ENCODE peak calls at places on chromosome 12, in seven cellular contexts. F is OCI-LY7; N is CD8-positive, alpha-beta T cell; Y is stomach; H is CD8-positive, alpha-beta memory T cell; R is fibroblast of mammary gland; E is AG09309. G is an unnamed sample.

GRCh38 chr12:3624273-3624672 is 128.6 kb downstream of the CRACR2A start:
- DNase-seq in F (no peak), N (no peak), Y (no peak), H (no peak), R (no peak), E (no peak), G (peak; percentile 14)

GRCh38 chr12:93778306-93778705 is 101.1 kb downstream of the CRADD start:
- DNase-seq in F (no peak), N (no peak), Y (no peak), H (no peak), R (peak; percentile 88), E (peak; percentile 93), G (peak; percentile 66)

GRCh38 chr12:132596016-132596415 is 14.4 kb downstream of the LRCOL1 start:
- DNase-seq in F (no peak), N (no peak), Y (no peak), H (no peak), R (peak; percentile 25), E (no peak), G (no peak)

GRCh38 chr12:120598674-120599463 is 17.7 kb upstream of the POP5 start:
- DNase-seq in F (no peak), N (no peak), Y (peak; percentile 28), H (no peak), R (peak; percentile 49), E (no peak), G (no peak)

GRCh38 chr12:58602179-58602578 is 318.1 kb downstream of the LRIG3 start:
- DNase-seq in F (no peak), N (no peak), Y (no peak), H (no peak), R (no peak), E (no peak), G (no peak)

GRCh38 chr12:57687862-57688261 is 6.1 kb upstream of the OS9 start:
- DNase-seq in F (no peak), N (no peak), Y (no peak), H (no peak), R (no peak), E (no peak), G (no peak)

GRCh38 chr12:111607239-111607638 is 8.1 kb upstream of the ATXN2 start:
- DNase-seq in F (no peak), N (no peak), Y (no peak), H (no peak), R (no peak), E (no peak), G (no peak)

GRCh38 chr12:48388938-48389337 is 38.2 kb upstream of the ZNF641 start:
- DNase-seq in F (no peak), N (no peak), Y (no peak), H (no peak), R (peak; percentile 56), E (no peak), G (no peak)

GRCh38 chr12:50467441-50467840 is 37.3 kb upstream of the DIP2B start:
- DNase-seq in F (no peak), N (no peak), Y (no peak), H (no peak), R (no peak), E (no peak), G (no peak)

GRCh38 chr12:11344504-11344903 is 34.3 kb upstream of the PRB4 start:
- DNase-seq in F (no peak), N (no peak), Y (no peak), H (no peak), R (no peak), E (no peak), G (no peak)

GRCh38 chr12:34107781-34108404 is 85.6 kb downstream of the ALG10 start:
- DNase-seq in F (no peak), N (no peak), Y (no peak), H (no peak), R (no peak), E (no peak), G (peak; percentile 83)

GRCh38 chr12:27220057-27220987 is 23.8 kb upstream of the STK38L start:
- DNase-seq in F (peak; percentile 27), N (no peak), Y (no peak), H (no peak), R (peak; percentile 36), E (no peak), G (no peak)

GRCh38 chr12:96442906-96443305 is 42.7 kb upstream of the CDK17 start:
- DNase-seq in F (no peak), N (no peak), Y (no peak), H (no peak), R (no peak), E (no peak), G (no peak)

GRCh38 chr12:101172316-101172715 is 37.7 kb downstream of the SLC5A8 start:
- DNase-seq in F (peak; percentile 3), N (no peak), Y (no peak), H (no peak), R (peak; percentile 43), E (peak; percentile 4), G (no peak)

GRCh38 chr12:19894049-19894448 is 454.8 kb downstream of the AEBP2 start:
- DNase-seq in F (no peak), N (no peak), Y (no peak), H (no peak), R (peak; percentile 78), E (peak; percentile 61), G (no peak)

GRCh38 chr12:127987199-127987901 is 279.6 kb upstream of the TMEM132C start:
- DNase-seq in F (no peak), N (no peak), Y (no peak), H (no peak), R (no peak), E (peak; percentile 59), G (no peak)

GRCh38 chr12:34605510-34605887 is 583.2 kb downstream of the ALG10 start:
- DNase-seq in F (no peak), N (no peak), Y (no peak), H (no peak), R (no peak), E (no peak), G (no peak)

GRCh38 chr12:27652174-27652763 is 44.0 kb upstream of the REP15 start:
- DNase-seq in F (peak; percentile 69), N (no peak), Y (peak; percentile 44), H (peak; percentile 13), R (peak; percentile 90), E (peak; percentile 54), G (no peak)

GRCh38 chr12:130879781-130880389 is 8.0 kb downstream of the RAN start:
- DNase-seq in F (peak; percentile 44), N (no peak), Y (no peak), H (no peak), R (no peak), E (no peak), G (no peak)
- H3K4me3 ChIP-seq in F (peak overlapping the region; percentile 61), N (peak overlapping the region; percentile 23), Y (peak overlapping the region; percentile 18), H (peak overlapping the region; percentile 31), R (no peak overlapping the region), E (no peak overlapping the region), G (no peak overlapping the region)

DNA sequence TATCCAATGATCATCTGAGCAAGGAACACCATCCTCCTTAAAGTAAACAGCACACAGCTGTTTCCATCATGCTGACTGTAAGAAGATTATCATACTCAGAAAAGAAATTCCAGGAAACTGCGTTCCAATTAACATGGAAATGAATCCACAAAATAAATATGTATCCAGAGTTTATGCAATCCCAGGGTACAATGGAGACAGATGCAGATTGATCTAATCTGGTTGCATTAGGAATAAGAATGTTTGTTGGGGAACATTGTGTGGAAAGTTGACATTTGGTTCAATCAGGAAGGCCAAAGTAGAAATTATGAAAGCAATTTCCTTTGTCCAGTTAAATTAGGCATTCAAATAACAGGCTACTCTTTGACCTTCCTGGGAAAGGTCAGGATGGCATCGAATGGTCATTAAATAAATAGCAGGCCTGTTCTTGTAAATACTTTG is 236.9 kb upstream of the AMIGO2 start:
- DNase-seq in F (no peak), N (no peak), Y (no peak), H (no peak), R (no peak), E (no peak), G (no peak)
- H3K4me3 ChIP-seq in F (no peak overlapping the region), N (no peak overlapping the region), Y (no peak overlapping the region), H (no peak overlapping the region), R (no peak overlapping the region), E (no peak overlapping the region), G (no peak overlapping the region)

DNA sequence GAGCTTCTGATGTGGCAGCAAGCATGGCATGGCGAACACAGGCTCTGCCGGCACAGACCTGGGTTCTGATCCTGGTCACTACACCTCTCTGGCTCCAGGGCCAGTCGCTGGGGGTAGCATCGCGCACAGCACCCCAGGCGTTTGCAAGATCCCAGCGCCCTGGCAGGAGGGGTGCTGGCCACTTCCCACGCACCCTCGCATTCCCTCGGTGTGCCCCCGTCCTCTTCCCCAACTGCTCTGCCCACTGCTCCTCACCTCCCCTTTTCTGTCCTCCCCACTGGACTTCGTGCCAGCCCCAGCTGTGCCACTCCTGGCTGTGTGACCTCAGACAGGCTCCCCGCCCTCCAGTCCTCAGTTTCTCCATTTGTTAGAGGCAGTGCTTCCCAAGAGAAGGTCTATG is 2.8 kb downstream of the CDK2AP1 start:
- DNase-seq in F (no peak), N (no peak), Y (no peak), H (no peak), R (no peak), E (no peak), G (no peak)
- H3K4me3 ChIP-seq in F (no peak overlapping the region), N (peak overlapping the region; percentile 65), Y (peak overlapping the region; percentile 91), H (no peak overlapping the region), R (peak overlapping the region; percentile 77), E (peak overlapping the region; percentile 78), G (no peak overlapping the region)

DNA sequence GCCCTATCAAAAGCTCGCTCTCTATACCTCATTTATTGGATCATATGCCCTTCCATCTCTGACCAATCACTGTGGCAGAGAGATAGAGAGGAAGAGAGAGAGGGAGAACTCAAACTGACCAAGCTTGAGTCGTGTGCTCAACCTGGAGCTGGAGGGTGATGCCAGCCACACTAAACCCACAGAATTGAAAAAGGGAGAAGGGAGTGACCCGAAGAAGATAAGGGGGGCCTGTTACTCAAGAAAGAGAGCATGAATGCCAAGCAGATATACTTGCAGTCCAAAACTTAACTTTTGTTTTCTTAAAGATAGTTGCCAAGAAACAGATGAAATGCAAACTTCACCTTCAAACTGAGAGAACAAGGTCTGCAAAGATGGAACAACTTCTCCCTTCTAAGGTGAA is 112.7 kb downstream of the BTG1 start:
- DNase-seq in F (no peak), N (no peak), Y (no peak), H (no peak), R (no peak), E (no peak), G (no peak)
- H3K4me3 ChIP-seq in F (no peak overlapping the region), N (peak overlapping the region; percentile 4), Y (no peak overlapping the region), H (no peak overlapping the region), R (no peak overlapping the region), E (no peak overlapping the region), G (no peak overlapping the region)

DNA sequence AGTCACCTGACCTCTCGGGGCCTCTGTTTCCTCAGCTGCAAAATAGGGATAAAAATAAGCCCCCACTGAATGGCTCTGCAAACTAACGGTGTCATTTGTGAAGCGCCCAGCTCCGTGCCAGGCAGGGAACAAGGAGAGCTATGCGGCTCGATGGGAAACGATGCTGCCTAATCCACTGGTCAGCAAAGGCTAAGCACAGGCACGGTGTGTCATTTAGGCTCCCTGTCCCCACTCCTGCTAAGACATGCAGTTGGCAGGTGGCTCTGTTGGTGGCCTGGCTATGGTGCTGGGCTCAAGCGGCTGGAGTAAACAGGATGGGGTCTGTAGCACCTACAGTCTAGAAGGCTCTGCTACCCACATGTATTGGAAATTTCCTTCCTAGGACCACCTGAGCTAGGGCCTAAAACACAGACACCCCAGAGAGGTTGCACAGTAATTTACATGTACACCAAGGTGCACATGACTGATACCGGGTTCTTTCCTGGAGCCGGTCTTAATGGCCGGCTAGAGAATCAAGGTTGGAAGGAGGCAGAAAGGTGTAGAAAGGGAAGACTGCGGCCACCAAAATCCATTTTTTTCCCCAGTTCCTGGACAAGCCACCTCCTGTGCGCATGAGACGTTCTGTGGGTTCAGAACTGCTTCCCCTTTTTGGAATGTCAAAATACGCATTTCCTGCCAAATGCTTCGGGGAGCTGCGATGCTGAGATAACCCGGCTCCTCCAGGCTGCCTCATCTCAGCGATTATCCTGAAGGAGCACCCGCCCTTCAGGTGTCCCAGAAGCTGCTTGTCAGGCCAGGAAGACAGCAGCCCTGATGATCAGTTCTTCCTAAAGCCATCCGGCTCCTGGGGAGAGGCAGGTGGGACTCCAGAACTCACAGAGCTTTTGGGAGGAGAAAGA is 1.0 kb downstream of the CACNA2D4 start:
- DNase-seq in F (no peak), N (no peak), Y (peak; percentile 24), H (no peak), R (no peak), E (no peak), G (no peak)
- H3K4me3 ChIP-seq in F (no peak overlapping the region), N (no peak overlapping the region), Y (no peak overlapping the region), H (no peak overlapping the region), R (no peak overlapping the region), E (no peak overlapping the region), G (no peak overlapping the region)